ENCODE peak calls at places on chromosomes 12 and 14, in ten cellular contexts. A is stomach, Z is sigmoid colon, Q is GM12878, K is ovary, F is A549, R is SK-N-SH, N is transverse colon, P is suprapubic skin, H is H1. G is an unnamed sample. For H3K4me1, the result is how much of the 10 kb centered on the place peaks cover.

GRCh38 chr12:131589966-131590365 is 120.9 kb upstream of the SFSWAP start:
- DNase-seq in Z (no peak), N (no peak), H (no peak), R (no peak), K (no peak), P (no peak), A (no peak), F (no peak), Q (no peak), G (no peak)

GRCh38 chr14:44701563-44702263 is 194.6 kb upstream of the FSCB start:
- DNase-seq in P (no peak), K (no peak), Z (no peak), H (no peak), A (no peak), N (no peak), Q (no peak), R (no peak), F (no peak), G (no peak)

GRCh38 chr12:102480401-102480800 is at the start of gene IGF1:
- DNase-seq in Z (no peak), N (no peak), A (no peak), K (no peak), P (no peak), H (no peak), F (no peak), Q (no peak), R (no peak), G (no peak)

GRCh38 chr12:2813573-2814185 is 1.2 kb downstream of the ITFG2 start:
- DNase-seq in F (peak), Q (no peak), P (no peak), K (no peak), N (peak), Z (no peak), R (peak), A (no peak), H (no peak), G (peak)

GRCh38 chr14:23055147-23055550 is 2.2 kb downstream of the CDH24 start:
- DNase-seq in P (no peak), Z (no peak), A (no peak), N (no peak), F (no peak), R (no peak), K (no peak), Q (no peak), H (no peak), G (no peak)

GRCh38 chr12:106493531-106493930 is 89.3 kb upstream of the RFX4 start:
- DNase-seq in A (no peak), P (no peak), Q (no peak), N (no peak), K (no peak), Z (no peak), H (no peak), F (no peak), R (peak), G (no peak)

GRCh38 chr12:89882051-89882450 is 173.4 kb upstream of the ATP2B1 start:
- DNase-seq in R (no peak), F (no peak), A (no peak), Q (peak), H (no peak), Z (no peak), N (no peak), K (no peak), P (no peak), G (no peak)

GRCh38 chr14:59451849-59452248 is 13.3 kb downstream of the GPR135 start:
- DNase-seq in N (no peak), A (no peak), Q (no peak), F (no peak), P (no peak), R (no peak), K (no peak), Z (no peak), H (no peak), G (no peak)

GRCh38 chr14:72154645-72155378 is 222.6 kb downstream of the RGS6 start:
- DNase-seq in P (no peak), F (no peak), R (no peak), N (no peak), H (no peak), A (no peak), K (no peak), Q (no peak), Z (no peak), G (peak)

GRCh38 chr14:93033983-93034670 is 81.6 kb downstream of the ITPK1 start:
- DNase-seq in A (no peak), Z (no peak), N (no peak), F (no peak), Q (no peak), K (no peak), P (no peak), R (peak), H (no peak), G (no peak)

GRCh38 chr14:21104448-21105060 is 3.7 kb downstream of the TMEM253 start:
- DNase-seq in N (peak), F (peak), P (no peak), H (no peak), Z (peak), R (peak), A (peak), K (peak), Q (no peak), G (peak)

GRCh38 chr12:47882796-47883546 is 21.8 kb downstream of the VDR start:
- DNase-seq in F (no peak), R (peak), N (peak), P (no peak), H (no peak), Q (peak), K (no peak), Z (peak), A (peak), G (no peak)

GRCh38 chr14:56855891-56856461 is 45.7 kb upstream of the OTX2 start:
- DNase-seq in Q (no peak), R (no peak), N (peak), H (peak), Z (no peak), K (no peak), A (peak), F (no peak), P (no peak), G (no peak)

GRCh38 chr12:6855322-6855721 is 3.4 kb downstream of the USP5 start:
- DNase-seq in P (no peak), R (no peak), H (no peak), K (no peak), A (no peak), N (no peak), Q (no peak), Z (no peak), F (no peak), G (no peak)

GRCh38 chr14:69247691-69248440 is 12.1 kb upstream of the GALNT16 start:
- DNase-seq in N (peak), R (no peak), Q (no peak), F (no peak), P (peak), A (no peak), Z (peak), H (no peak), K (peak), G (peak)

GRCh38 chr14:37843969-37844607 is 248.7 kb downstream of the TTC6 start:
- DNase-seq in H (no peak), R (no peak), A (no peak), Z (no peak), P (no peak), F (no peak), K (no peak), N (no peak), Q (no peak), G (no peak)

GRCh38 chr14:104184911-104185499 is 46.6 kb downstream of the KIF26A start:
- DNase-seq in N (peak), A (no peak), Z (no peak), Q (no peak), R (peak), F (no peak), H (no peak), P (no peak), K (no peak), G (no peak)

GRCh38 chr14:30651934-30652333 is 29.8 kb downstream of the SCFD1 start:
- DNase-seq in A (no peak), N (no peak), R (no peak), F (no peak), P (no peak), H (no peak), Z (no peak), K (no peak), Q (no peak), G (no peak)

GRCh38 chr14:29895591-29896043 is 32.0 kb downstream of the PRKD1 start:
- DNase-seq in H (no peak), Q (no peak), F (no peak), N (no peak), P (no peak), A (peak), Z (no peak), K (no peak), R (no peak), G (no peak)

GRCh38 chr12:124310178-124310577 is 15.3 kb downstream of the RFLNA start:
- DNase-seq in F (no peak), Z (no peak), N (no peak), R (no peak), H (no peak), Q (no peak), A (no peak), P (no peak), K (no peak), G (no peak)

GRCh38 chr12:40646891-40647290 is 45.3 kb upstream of the CNTN1 start:
- DNase-seq in Q (no peak), Z (no peak), H (no peak), K (no peak), N (no peak), F (no peak), A (no peak), R (no peak), P (no peak), G (no peak)

GRCh38 chr12:92363295-92364146 is 217.9 kb upstream of the BTG1 start:
- DNase-seq in P (no peak), A (no peak), Z (peak), F (no peak), R (peak), N (peak), H (no peak), Q (peak), K (peak), G (no peak)

GRCh38 chr12:92362109-92362508 is 216.5 kb upstream of the BTG1 start:
- DNase-seq in Q (no peak), K (no peak), Z (no peak), P (no peak), F (no peak), H (no peak), N (no peak), R (no peak), A (no peak), G (no peak)

GRCh38 chr12:92357584-92358261 is 212.1 kb upstream of the BTG1 start:
- DNase-seq in R (no peak), P (no peak), Z (no peak), N (no peak), F (no peak), H (no peak), A (no peak), K (no peak), Q (no peak), G (no peak)

GRCh38 chr12:92362785-92363184 is 217.1 kb upstream of the BTG1 start:
- DNase-seq in H (no peak), R (no peak), N (no peak), Q (peak), P (no peak), F (no peak), K (peak), Z (no peak), A (no peak), G (no peak)

DNA sequence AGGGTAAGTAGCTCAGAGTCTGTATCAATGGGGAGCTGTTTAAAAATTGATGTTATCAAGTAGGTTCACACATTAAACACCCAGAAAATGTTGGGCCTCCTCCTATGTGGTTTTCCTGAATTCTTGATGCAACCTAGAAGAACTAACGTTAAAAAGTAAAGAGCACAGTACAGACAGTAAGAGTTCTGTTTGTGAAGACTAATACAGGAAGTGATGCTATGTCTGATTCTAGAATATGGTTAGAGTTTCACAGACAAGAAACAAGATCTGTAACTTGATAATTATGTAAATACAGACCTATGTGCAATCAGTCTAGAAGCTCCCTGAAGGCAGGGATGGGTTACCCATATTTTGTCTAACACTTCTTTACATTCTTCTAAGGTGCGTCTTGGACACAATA is 214.9 kb upstream of the BTG1 start:
- DNase-seq in N (no peak), A (no peak), K (no peak), Z (no peak), H (no peak), R (no peak), Q (no peak), P (no peak), F (no peak), G (no peak)
- H3K4me1 ChIP-seq in N (under half), A (under half), K (under half), Z (under half), H (under half), R (under half), Q (under half), P (under half), F (under half), G (under half)

DNA sequence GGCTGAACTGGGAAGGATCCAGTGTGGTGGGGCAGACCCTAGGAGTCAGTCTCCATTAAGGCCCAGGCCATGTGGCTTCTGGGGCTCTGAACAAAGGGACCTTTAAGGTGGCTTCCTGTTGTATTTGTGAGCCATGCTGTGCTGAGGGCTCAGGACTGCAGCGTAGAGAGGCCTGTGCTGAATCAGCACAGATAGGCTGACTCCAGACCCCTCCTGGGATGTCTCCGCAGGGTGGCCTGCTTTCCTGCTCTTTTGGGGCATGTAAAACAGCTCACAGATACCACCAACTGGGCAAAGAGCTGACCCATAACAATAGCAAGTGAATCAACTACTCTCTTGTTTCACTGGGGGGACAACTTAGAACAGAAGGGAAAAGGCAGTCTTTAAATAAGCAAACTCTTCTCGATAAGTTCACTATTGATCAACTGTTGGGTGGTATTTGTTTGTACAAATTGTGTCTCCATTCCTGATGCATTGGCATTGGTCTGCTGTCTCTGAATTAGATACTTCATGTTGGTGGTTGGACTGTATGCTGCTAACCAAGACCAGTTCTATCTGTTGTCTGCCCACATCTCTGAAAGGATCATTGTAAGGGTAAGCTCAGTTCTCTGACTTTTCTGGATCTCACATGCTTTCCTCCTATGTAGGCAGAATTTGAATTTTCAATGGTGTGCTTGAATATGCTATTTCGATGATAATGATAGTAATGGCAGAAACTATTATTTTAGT is 71.8 kb downstream of the MYRFL start:
- DNase-seq in F (no peak), A (no peak), Q (no peak), H (peak), N (no peak), K (no peak), P (no peak), Z (no peak), R (no peak), G (no peak)
- H3K27ac ChIP-seq in F (no peak), A (no peak), Q (no peak), H (peak), N (no peak), K (no peak), P (no peak), Z (no peak), R (no peak), G (no peak)

DNA sequence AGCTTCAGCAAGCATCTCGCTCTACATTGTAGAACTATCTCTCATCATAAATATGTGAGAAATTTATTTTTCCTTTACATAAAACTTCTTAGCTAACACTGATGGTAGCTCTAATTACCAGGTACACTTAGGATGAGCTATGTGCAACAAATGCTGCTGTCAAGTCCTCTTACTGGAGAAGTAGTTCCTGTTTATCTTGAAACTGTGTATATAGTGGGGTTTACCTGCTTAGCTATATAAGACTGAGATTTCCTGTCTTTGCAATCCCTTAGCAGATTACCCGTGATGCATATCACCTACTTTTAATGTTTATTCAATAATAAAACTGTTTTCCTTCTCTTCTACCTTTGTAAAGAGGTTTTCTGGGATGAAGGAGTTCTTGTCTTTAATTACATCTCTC is 98.0 kb upstream of the USP15 start:
- DNase-seq in K (no peak), Q (no peak), A (no peak), R (no peak), N (no peak), H (no peak), F (no peak), P (no peak), Z (no peak), G (no peak)
- TF ChIP-seq EP300 in K (no peak), Q (no peak), A (no peak), R (no peak), N (no peak), H (no peak), F (no peak), P (no peak), Z (no peak), G (no peak)

GRCh38 chr14:24432259-24433131 is 2.7 kb downstream of the KHNYN start:
- DNase-seq in R (peak), P (peak), Q (no peak), F (no peak), Z (peak), A (no peak), K (peak), H (no peak), N (no peak), G (no peak)
- H3K4me1 ChIP-seq in R (under half), P (half or more), Q (under half), F (under half), Z (under half), A (half or more), K (under half), H (under half), N (under half), G (under half)

DNA sequence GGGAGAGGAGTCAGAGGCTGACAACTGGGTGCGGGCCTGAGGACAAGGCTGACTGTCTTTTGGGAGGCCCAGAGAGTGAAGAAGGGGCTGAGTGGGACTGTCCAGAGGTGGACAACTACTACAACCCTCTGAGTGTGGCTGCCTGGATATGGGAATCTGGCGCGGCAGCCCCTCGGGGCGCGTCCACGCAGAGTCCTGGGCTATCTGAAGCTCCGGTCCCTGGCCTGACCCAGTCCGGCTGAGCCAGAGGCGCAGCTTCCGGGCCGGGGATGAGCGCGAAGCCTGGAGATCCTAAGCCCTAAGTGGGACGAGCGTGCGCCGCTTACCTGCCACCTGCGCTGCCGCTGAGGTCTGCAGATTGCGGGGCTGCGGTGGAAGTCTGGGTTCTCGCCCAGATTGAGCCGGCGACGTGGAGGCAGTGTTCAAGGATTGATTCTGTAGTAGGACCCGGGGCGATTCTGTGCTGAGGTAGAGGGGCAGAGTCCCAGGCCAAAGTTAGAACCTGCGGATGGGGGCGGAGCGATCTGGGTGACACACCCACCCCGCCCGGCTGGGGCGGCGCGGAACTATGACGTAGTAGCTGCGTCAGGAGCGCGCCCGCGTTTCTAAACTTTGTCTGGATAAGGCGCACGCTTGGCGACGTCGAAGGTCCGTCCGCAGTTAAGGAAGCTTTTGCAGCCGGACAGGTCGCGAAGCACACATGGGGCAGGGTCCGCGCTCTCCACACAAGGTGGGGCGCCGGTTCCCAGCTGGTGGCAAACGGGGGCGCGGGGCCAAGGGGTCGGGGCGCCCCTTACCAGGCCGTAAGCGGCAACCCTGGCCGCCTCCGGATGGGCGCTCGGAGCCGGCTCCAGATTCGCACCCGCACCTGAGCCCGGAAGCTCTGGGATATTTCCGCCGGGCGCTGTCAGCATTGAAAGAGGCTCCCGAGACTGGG is at the start of the genes DHRS1 and NOP9:
- DNase-seq in Z (peak), P (peak), N (peak), F (peak), H (peak), A (peak), K (peak), Q (peak), R (peak), G (peak)
- H3K27ac ChIP-seq in Z (peak), P (peak), N (peak), F (peak), H (no peak), A (peak), K (peak), Q (peak), R (peak), G (peak)

DNA sequence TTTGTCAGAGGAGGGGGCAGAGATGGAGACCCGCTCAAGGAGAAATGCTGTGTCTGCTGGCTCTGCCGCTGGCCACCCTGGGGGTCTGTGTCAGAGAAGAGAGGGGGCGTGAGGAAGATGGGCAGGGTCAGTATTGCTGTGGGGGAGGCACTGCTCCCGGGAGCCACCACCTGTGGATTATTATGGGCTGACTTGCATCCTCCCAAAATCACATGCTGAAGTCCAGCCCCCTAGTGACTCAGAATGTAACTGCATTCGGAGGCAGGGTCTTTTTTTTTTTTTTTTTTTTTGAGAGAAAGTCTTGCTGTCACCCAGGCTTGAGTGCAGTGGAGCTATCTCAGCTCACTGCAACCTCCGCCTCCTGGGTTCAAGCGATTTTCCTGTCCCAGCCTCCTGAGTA is 12.3 kb downstream of the ABCD4 start:
- DNase-seq in A (no peak), K (no peak), P (no peak), R (peak), H (no peak), N (no peak), Q (no peak), F (peak), Z (no peak), G (no peak)
- TF ChIP-seq EP300 in A (no peak), K (no peak), P (no peak), R (no peak), H (no peak), N (no peak), Q (no peak), F (no peak), Z (no peak), G (no peak)

DNA sequence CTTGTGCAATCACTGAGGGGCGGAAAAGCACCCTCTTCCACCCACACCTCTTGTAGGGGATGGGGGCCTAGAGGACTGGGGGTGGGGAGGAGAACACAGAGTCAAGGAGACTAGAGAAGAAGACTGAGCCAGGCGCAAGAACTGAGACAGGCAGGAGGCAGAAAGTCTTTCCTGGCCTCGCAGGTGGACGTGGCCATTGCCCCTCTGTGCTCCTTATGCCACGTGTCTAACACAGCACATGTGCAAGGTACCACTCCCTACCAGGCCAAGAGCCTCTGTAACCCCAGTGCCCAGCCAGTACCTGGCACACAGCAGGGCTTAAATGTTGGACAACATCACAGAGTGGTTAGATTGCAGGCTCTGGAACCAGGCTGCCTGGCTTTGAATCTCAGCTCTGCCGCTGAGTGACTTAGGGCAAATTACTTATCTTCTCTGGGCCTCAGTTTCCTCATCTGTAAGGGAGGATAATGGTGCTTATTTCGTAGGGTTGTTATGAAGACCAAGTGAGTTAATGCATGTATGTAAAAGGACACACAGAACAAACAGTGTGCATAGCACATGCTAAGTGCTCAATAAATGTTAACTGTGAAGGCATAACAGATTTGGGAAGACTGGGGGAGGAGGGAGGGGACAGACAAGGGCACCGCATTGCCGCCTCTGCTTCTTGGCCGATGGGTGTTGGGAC is 1.4 kb upstream of the TAMALIN start:
- DNase-seq in Q (no peak), F (no peak), K (no peak), A (no peak), P (no peak), N (no peak), Z (no peak), R (no peak), H (no peak), G (no peak)
- H3K4me1 ChIP-seq in Q (under half), F (under half), K (under half), A (under half), P (under half), N (under half), Z (under half), R (under half), H (under half), G (under half)

G was measured in tibial nerve.